ENCODE peak calls at places on chromosome 13, in ten cellular contexts. Q, H, G, F, J, R, W, V, Z and M are unnamed samples.

GRCh38 chr13:110340812-110341444 is 33.8 kb downstream of the COL4A2 start:
- DNase-seq in Q (peak), H (peak), G (no peak), F (peak), J (no peak), R (no peak), W (peak), V (no peak), Z (peak), M (no peak)

GRCh38 chr13:96636310-96636709 is 358.0 kb downstream of the OXGR1 start:
- DNase-seq in Q (no peak), H (no peak), G (no peak), F (no peak), J (no peak), R (no peak), W (no peak), V (no peak), Z (no peak), M (no peak)

GRCh38 chr13:111304603-111305289 is 15.7 kb upstream of the TEX29 start:
- DNase-seq in Q (no peak), H (no peak), G (no peak), F (no peak), J (no peak), R (no peak), W (no peak), V (no peak), Z (no peak), M (no peak)

GRCh38 chr13:43128504-43128929 is 105.1 kb downstream of the DNAJC15 start:
- DNase-seq in Q (no peak), H (no peak), G (no peak), F (no peak), J (no peak), R (no peak), W (no peak), V (no peak), Z (no peak), M (no peak)

GRCh38 chr13:106919638-106920037 is 351.7 kb upstream of the ARGLU1 start:
- DNase-seq in Q (no peak), H (no peak), G (no peak), F (peak), J (no peak), R (no peak), W (no peak), V (no peak), Z (no peak), M (no peak)

GRCh38 chr13:102847272-102848234 is 1.7 kb downstream of the ERCC5 start:
- DNase-seq in Q (no peak), H (no peak), G (peak), F (peak), J (no peak), R (peak), W (no peak), V (no peak), Z (peak), M (peak)

GRCh38 chr13:36146513-36147276 is 15.5 kb upstream of the DCLK1 start:
- DNase-seq in Q (no peak), H (no peak), G (no peak), F (peak), J (no peak), R (no peak), W (no peak), V (no peak), Z (no peak), M (no peak)

GRCh38 chr13:49443327-49443688 is 556 bp downstream of the CAB39L start:
- DNase-seq in Q (no peak), H (no peak), G (no peak), F (peak), J (no peak), R (peak), W (no peak), V (no peak), Z (peak), M (no peak)

GRCh38 chr13:51764184-51765141 is 39.5 kb downstream of the DHRS12 start:
- DNase-seq in Q (peak), H (peak), G (no peak), F (peak), J (no peak), R (peak), W (peak), V (peak), Z (peak), M (peak)

GRCh38 chr13:36325912-36326311 is 20.3 kb downstream of the SPART start:
- DNase-seq in Q (no peak), H (no peak), G (no peak), F (no peak), J (no peak), R (no peak), W (no peak), V (no peak), Z (no peak), M (no peak)

GRCh38 chr13:45231722-45232121 is 30.9 kb upstream of the KCTD4 start:
- DNase-seq in Q (no peak), H (no peak), G (no peak), F (peak), J (no peak), R (peak), W (no peak), V (no peak), Z (peak), M (no peak)

GRCh38 chr13:39951301-39951700 is 295.8 kb downstream of the COG6 start:
- DNase-seq in Q (no peak), H (no peak), G (no peak), F (peak), J (no peak), R (no peak), W (no peak), V (no peak), Z (no peak), M (no peak)

GRCh38 chr13:100694722-100695644 is 20.4 kb upstream of the TMTC4 start:
- DNase-seq in Q (no peak), H (no peak), G (peak), F (peak), J (no peak), R (no peak), W (no peak), V (peak), Z (peak), M (peak)

GRCh38 chr13:80012281-80012680 is 328.6 kb downstream of the SPRY2 start:
- DNase-seq in Q (no peak), H (no peak), G (no peak), F (peak), J (no peak), R (no peak), W (no peak), V (no peak), Z (peak), M (peak)

GRCh38 chr13:74889321-74889720 is 592.6 kb downstream of the TBC1D4 start:
- DNase-seq in Q (no peak), H (no peak), G (no peak), F (peak), J (no peak), R (no peak), W (no peak), V (no peak), Z (no peak), M (peak)

GRCh38 chr13:27978301-27978968 is 9.3 kb upstream of the CDX2 start:
- DNase-seq in Q (no peak), H (no peak), G (no peak), F (no peak), J (no peak), R (no peak), W (no peak), V (no peak), Z (no peak), M (no peak)

GRCh38 chr13:91719033-91719432 is 320.6 kb downstream of the GPC5 start:
- DNase-seq in Q (no peak), H (no peak), G (no peak), F (peak), J (no peak), R (no peak), W (no peak), V (no peak), Z (peak), M (no peak)